ENCODE peak calls at places on chromosomes 2 and 18, in six cellular contexts. One of them, this sample, is unnamed. For H3K9me3 and H3K4me1, the result is how much of the 10 kb centered on the place peaks cover.

GRCh38 chr2:54864727-54865126 is 141.3 kb downstream of the EML6 start:
- DNase-seq in neural progenitor cell: no peak
- DNase-seq in stomach: no peak
- DNase-seq in right atrium auricular region: no peak
- DNase-seq in Peyer's patch: no peak
- DNase-seq in tibial artery: no peak
- DNase-seq in this sample: no peak

GRCh38 chr2:46187112-46187618 is 110.0 kb upstream of the EPAS1 start:
- DNase-seq in stomach: peak
- DNase-seq in tibial artery: no peak
- DNase-seq in Peyer's patch: peak
- DNase-seq in right atrium auricular region: peak
- DNase-seq in neural progenitor cell: no peak
- DNase-seq in this sample: no peak

GRCh38 chr2:71655498-71655897 is 202.1 kb downstream of the DYSF start:
- DNase-seq in right atrium auricular region: no peak
- DNase-seq in tibial artery: no peak
- DNase-seq in Peyer's patch: no peak
- DNase-seq in stomach: no peak
- DNase-seq in neural progenitor cell: no peak
- DNase-seq in this sample: no peak

GRCh38 chr2:229642371-229642770 is 72.0 kb downstream of the DNER start:
- DNase-seq in neural progenitor cell: no peak
- DNase-seq in Peyer's patch: no peak
- DNase-seq in stomach: peak
- DNase-seq in right atrium auricular region: no peak
- DNase-seq in tibial artery: no peak
- DNase-seq in this sample: no peak

GRCh38 chr18:66728951-66729350 is 125.1 kb upstream of the CDH19 start:
- DNase-seq in tibial artery: no peak
- DNase-seq in Peyer's patch: no peak
- DNase-seq in stomach: no peak
- DNase-seq in neural progenitor cell: no peak
- DNase-seq in right atrium auricular region: no peak
- DNase-seq in this sample: no peak

GRCh38 chr2:120978359-120979050 is 242.8 kb downstream of the GLI2 start:
- DNase-seq in Peyer's patch: peak
- DNase-seq in right atrium auricular region: no peak
- DNase-seq in stomach: no peak
- DNase-seq in tibial artery: no peak
- DNase-seq in neural progenitor cell: no peak
- DNase-seq in this sample: peak

GRCh38 chr2:215015421-215015820 is 123.0 kb downstream of the ABCA12 start:
- DNase-seq in Peyer's patch: no peak
- DNase-seq in neural progenitor cell: no peak
- DNase-seq in right atrium auricular region: no peak
- DNase-seq in stomach: no peak
- DNase-seq in tibial artery: no peak
- DNase-seq in this sample: no peak

GRCh38 chr18:3577456-3577855 is 127.5 kb downstream of the TGIF1 start:
- DNase-seq in neural progenitor cell: no peak
- DNase-seq in stomach: no peak
- DNase-seq in tibial artery: no peak
- DNase-seq in right atrium auricular region: no peak
- DNase-seq in Peyer's patch: no peak
- DNase-seq in this sample: no peak

GRCh38 chr2:15389326-15389700 is 171.8 kb downstream of the NBAS start:
- DNase-seq in neural progenitor cell: no peak
- DNase-seq in Peyer's patch: no peak
- DNase-seq in right atrium auricular region: no peak
- DNase-seq in tibial artery: no peak
- DNase-seq in stomach: no peak
- DNase-seq in this sample: no peak

DNA sequence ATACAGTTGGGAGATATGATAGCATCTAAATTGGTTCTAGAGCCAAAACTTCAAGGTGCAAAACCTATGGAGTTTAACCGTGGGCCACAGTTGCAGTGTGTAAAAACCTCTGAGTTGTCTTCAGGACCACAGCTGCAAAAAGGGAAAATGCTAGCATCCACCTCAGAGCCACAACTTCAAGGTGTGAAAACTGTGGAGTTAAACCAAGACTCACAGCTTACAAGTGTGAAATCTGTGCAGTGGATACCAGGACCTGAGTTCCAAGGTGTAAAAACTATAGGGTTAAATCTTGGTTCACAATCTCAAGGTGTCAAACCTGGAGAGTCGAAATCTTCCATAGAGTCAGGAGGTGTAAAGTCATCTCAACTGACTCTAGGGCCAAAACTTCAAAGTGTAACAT is 10.4 kb upstream of the ZNF512 start:
- DNase-seq in right atrium auricular region: no peak
- DNase-seq in tibial artery: no peak
- DNase-seq in stomach: no peak
- DNase-seq in neural progenitor cell: no peak
- DNase-seq in Peyer's patch: no peak
- DNase-seq in this sample: no peak
- H3K9me3 ChIP-seq in right atrium auricular region: under half
- H3K9me3 ChIP-seq in tibial artery: half or more
- H3K9me3 ChIP-seq in stomach: half or more
- H3K9me3 ChIP-seq in neural progenitor cell: under half
- H3K9me3 ChIP-seq in Peyer's patch: under half
- H3K9me3 ChIP-seq in this sample: under half

GRCh38 chr2:105731511-105731910 is 13.2 kb upstream of the NCK2 start:
- DNase-seq in Peyer's patch: no peak
- DNase-seq in stomach: no peak
- DNase-seq in tibial artery: no peak
- DNase-seq in neural progenitor cell: no peak
- DNase-seq in right atrium auricular region: no peak
- DNase-seq in this sample: no peak
- H3K4me1 ChIP-seq in Peyer's patch: under half
- H3K4me1 ChIP-seq in stomach: under half
- H3K4me1 ChIP-seq in tibial artery: under half
- H3K4me1 ChIP-seq in neural progenitor cell: under half
- H3K4me1 ChIP-seq in right atrium auricular region: under half
- H3K4me1 ChIP-seq in this sample: under half

GRCh38 chr2:145638675-145639074 is 1118.8 kb upstream of the ZEB2 start:
- DNase-seq in right atrium auricular region: no peak
- DNase-seq in tibial artery: no peak
- DNase-seq in neural progenitor cell: no peak
- DNase-seq in Peyer's patch: no peak
- DNase-seq in stomach: no peak
- DNase-seq in this sample: no peak
- TF ChIP-seq CTCF in right atrium auricular region: no peak
- TF ChIP-seq CTCF in tibial artery: no peak
- TF ChIP-seq CTCF in neural progenitor cell: peak
- TF ChIP-seq CTCF in Peyer's patch: no peak
- TF ChIP-seq CTCF in stomach: no peak
- TF ChIP-seq CTCF in this sample: peak

GRCh38 chr2:153766415-153766814 is 105.3 kb upstream of the GALNT13 start:
- DNase-seq in neural progenitor cell: no peak
- DNase-seq in Peyer's patch: no peak
- DNase-seq in stomach: no peak
- DNase-seq in tibial artery: no peak
- DNase-seq in right atrium auricular region: no peak
- DNase-seq in this sample: no peak
- H3K9me3 ChIP-seq in neural progenitor cell: under half
- H3K9me3 ChIP-seq in Peyer's patch: under half
- H3K9me3 ChIP-seq in stomach: half or more
- H3K9me3 ChIP-seq in tibial artery: under half
- H3K9me3 ChIP-seq in right atrium auricular region: half or more
- H3K9me3 ChIP-seq in this sample: under half

GRCh38 chr2:196249860-196250259 is 78.5 kb upstream of the STK17B start:
- DNase-seq in right atrium auricular region: no peak
- DNase-seq in neural progenitor cell: no peak
- DNase-seq in stomach: no peak
- DNase-seq in tibial artery: no peak
- DNase-seq in Peyer's patch: no peak
- DNase-seq in this sample: no peak
- H3K4me1 ChIP-seq in right atrium auricular region: under half
- H3K4me1 ChIP-seq in neural progenitor cell: under half
- H3K4me1 ChIP-seq in stomach: under half
- H3K4me1 ChIP-seq in tibial artery: under half
- H3K4me1 ChIP-seq in Peyer's patch: under half
- H3K4me1 ChIP-seq in this sample: under half

GRCh38 chr2:238771193-238771592 is 76.7 kb upstream of the TWIST2 start:
- DNase-seq in Peyer's patch: no peak
- DNase-seq in stomach: no peak
- DNase-seq in tibial artery: no peak
- DNase-seq in right atrium auricular region: no peak
- DNase-seq in neural progenitor cell: peak
- DNase-seq in this sample: no peak
- TF ChIP-seq CTCF in Peyer's patch: no peak
- TF ChIP-seq CTCF in stomach: no peak
- TF ChIP-seq CTCF in tibial artery: no peak
- TF ChIP-seq CTCF in right atrium auricular region: no peak
- TF ChIP-seq CTCF in neural progenitor cell: peak
- TF ChIP-seq CTCF in this sample: no peak

This sample was measured in upper lobe of right lung.